ENCODE peak calls at places on chromosomes 6 and 20, in five cellular contexts. N is Caki2; L is stimulated activated CD8-positive, alpha-beta memory T cell treated with anti-CD3 and anti-CD28 coated beads, Interleukin-15, amount 100 ng/mL, for 24 hours; J is GM13977; Q is RWPE1. C is an unnamed sample.
A peak's percentile ranks its signal among the peaks of the same experiment; 100 is the strongest.

GRCh38 chr6:118967239-118967638 is 32.3 kb upstream of the MCM9 start:
- DNase-seq in J (no peak), Q (no peak), N (no peak), L (no peak), C (no peak)

GRCh38 chr20:50710492-50711063 is 19.2 kb upstream of the RIPOR3 start:
- DNase-seq in N (no peak), J (no peak), L (no peak), Q (no peak), C (no peak)

GRCh38 chr20:3935295-3935955 is 46.2 kb downstream of the PANK2 start:
- DNase-seq in J (no peak), Q (no peak), L (no peak), N (no peak), C (no peak)

GRCh38 chr6:2109796-2110195 is 135.6 kb downstream of the GMDS start:
- DNase-seq in L (no peak), J (no peak), N (no peak), Q (no peak), C (no peak)

GRCh38 chr6:155215906-155216305 is 47.9 kb upstream of the CLDN20 start:
- DNase-seq in J (no peak), Q (no peak), N (no peak), L (no peak), C (no peak)

GRCh38 chr6:129114992-129115391 is 232.1 kb downstream of the LAMA2 start:
- DNase-seq in J (no peak), Q (no peak), N (no peak), L (no peak), C (no peak)

GRCh38 chr6:36752187-36752885 is 54.7 kb downstream of the RAB44 start:
- DNase-seq in J (no peak), Q (no peak), L (no peak), N (no peak), C (no peak)

GRCh38 chr6:112013051-112013450 is 40.9 kb upstream of the CCN6 start:
- DNase-seq in N (no peak), J (no peak), L (no peak), Q (no peak), C (no peak)

GRCh38 chr6:54419885-54420284 is 111.6 kb downstream of the TINAG start:
- DNase-seq in L (no peak), Q (peak; percentile 70), J (no peak), N (peak; percentile 55), C (peak; percentile 76)

GRCh38 chr20:43899274-43899878 is 15.3 kb upstream of the TOX2 start:
- DNase-seq in J (no peak), Q (no peak), L (no peak), N (no peak), C (no peak)

GRCh38 chr6:42403415-42403814 is 48.3 kb downstream of the TRERF1 start:
- DNase-seq in L (no peak), Q (peak; percentile 70), J (no peak), N (no peak), C (no peak)

GRCh38 chr20:18403269-18403668 is 63.6 kb downstream of the DZANK1 start:
- DNase-seq in Q (no peak), L (no peak), J (no peak), N (no peak), C (no peak)

GRCh38 chr6:38715016-38715809 is at the start of gene DNAH8:
- DNase-seq in N (no peak), J (peak; percentile 26), L (no peak), Q (no peak), C (no peak)

GRCh38 chr6:144314003-144314485 is 28.9 kb downstream of the UTRN start:
- DNase-seq in N (peak; percentile 97), J (no peak), Q (no peak), L (no peak), C (peak; percentile 83)

GRCh38 chr6:131255434-131255833 is 120.2 kb downstream of the AKAP7 start:
- DNase-seq in J (no peak), L (no peak), N (no peak), Q (no peak), C (no peak)

GRCh38 chr6:42532038-42532669 is 31.7 kb upstream of the UBR2 start:
- DNase-seq in J (peak; percentile 58), N (peak; percentile 40), Q (peak; percentile 69), L (no peak), C (peak; percentile 65)

GRCh38 chr6:45625191-45625664 is 247.5 kb upstream of the SUPT3H start:
- DNase-seq in L (no peak), N (no peak), J (no peak), Q (no peak), C (peak; percentile 15)

GRCh38 chr20:32621071-32621913 is 36.2 kb upstream of the NOL4L start:
- DNase-seq in J (peak; percentile 66), N (no peak), L (no peak), Q (peak; percentile 59), C (no peak)

GRCh38 chr6:84428300-84428907 is 201.0 kb upstream of the CEP162 start:
- DNase-seq in Q (peak; percentile 43), N (peak; percentile 22), J (peak; percentile 28), L (no peak), C (peak; percentile 67)

GRCh38 chr20:6348908-6349307 is 226.1 kb upstream of the FERMT1 start:
- DNase-seq in J (no peak), Q (no peak), L (no peak), N (no peak), C (no peak)

GRCh38 chr6:158358450-158359077 is 46.3 kb downstream of the TULP4 start:
- DNase-seq in J (no peak), N (no peak), L (no peak), Q (no peak), C (no peak)

GRCh38 chr20:33773412-33774089 is 37.6 kb upstream of the CHMP4B start:
- DNase-seq in N (no peak), J (peak; percentile 83), L (no peak), Q (no peak), C (no peak)

GRCh38 chr6:159866286-159867247 is 24.2 kb upstream of the MAS1 start:
- DNase-seq in Q (no peak), J (no peak), N (no peak), L (no peak), C (no peak)

C was measured in ACHN.